ENCODE peak calls at places on chromosomes 13 and 19, in five cellular contexts. C, R, Q, B and G are unnamed samples.
A peak's percentile ranks its signal among the peaks of the same experiment; 100 is the strongest.

GRCh38 chr13:105452895-105453294 is 1082.6 kb downstream of the EFNB2 start:
- DNase-seq in C (no peak), R (no peak), B (no peak), Q (no peak), G (no peak)

GRCh38 chr13:48297131-48297786 is 6.3 kb upstream of the RB1 start:
- DNase-seq in C (no peak), B (no peak), Q (no peak), R (no peak), G (no peak)

GRCh38 chr19:13214036-13214730 is 64.0 kb downstream of the IER2 start:
- DNase-seq in C (no peak), R (no peak), B (no peak), Q (no peak), G (no peak)

GRCh38 chr13:63497601-63498000 is 2082.0 kb upstream of the PCDH20 start:
- DNase-seq in R (no peak), B (no peak), Q (no peak), C (no peak), G (no peak)

GRCh38 chr13:91579320-91579719 is 180.9 kb downstream of the GPC5 start:
- DNase-seq in B (no peak), C (no peak), R (no peak), Q (no peak), G (no peak)

GRCh38 chr13:49265822-49266221 is 18.1 kb downstream of the CDADC1 start:
- DNase-seq in R (no peak), C (no peak), Q (no peak), B (no peak), G (no peak)

GRCh38 chr13:59494560-59494970 is 669.2 kb downstream of the DIAPH3 start:
- DNase-seq in R (no peak), C (no peak), Q (no peak), B (peak; percentile 55), G (no peak)

GRCh38 chr13:23753523-23753922 is 135.7 kb downstream of the MIPEP start:
- DNase-seq in R (no peak), B (no peak), Q (no peak), C (no peak), G (no peak)

GRCh38 chr19:918481-919156 is 1.5 kb downstream of the KISS1R start:
- DNase-seq in B (no peak), C (peak; percentile 56), Q (peak; percentile 61), R (no peak), G (no peak)

GRCh38 chr19:48608798-48609263 is 2.3 kb downstream of the SPACA4 start:
- DNase-seq in R (no peak), Q (no peak), C (no peak), B (no peak), G (no peak)

GRCh38 chr19:36136975-36137686 is 2.7 kb upstream of the CAPNS1 start:
- DNase-seq in Q (peak; percentile 94), B (peak; percentile 81), C (no peak), R (peak; percentile 33), G (no peak)

GRCh38 chr13:28059214-28059613 is 41.2 kb downstream of the FLT3 start:
- DNase-seq in R (no peak), B (no peak), Q (no peak), C (peak; percentile 67), G (no peak)

GRCh38 chr19:37914908-37915307 is 7.9 kb downstream of the SIPA1L3 start:
- DNase-seq in R (no peak), C (no peak), Q (no peak), B (no peak), G (no peak)

GRCh38 chr13:75458696-75459422 is 23.1 kb downstream of the TBC1D4 start:
- DNase-seq in Q (no peak), R (no peak), B (peak; percentile 81), C (no peak), G (no peak)

GRCh38 chr13:31042084-31042483 is 109.6 kb downstream of the TEX26 start:
- DNase-seq in C (no peak), Q (no peak), B (no peak), R (no peak), G (no peak)

GRCh38 chr19:55809381-55810058 is 22.3 kb downstream of the NLRP11 start:
- DNase-seq in C (no peak), B (peak; percentile 37), R (peak; percentile 8), Q (no peak), G (no peak)
- TF ChIP-seq CTCF in C (peak; percentile 11), B (peak; percentile 25), R (no peak), Q (peak; percentile 52), G (no peak)

GRCh38 chr19:40381321-40381720 is 8.7 kb downstream of the HIPK4 start:
- DNase-seq in Q (no peak), R (no peak), B (no peak), C (no peak), G (no peak)
- TF ChIP-seq CTCF in Q (no peak), R (no peak), B (no peak), C (no peak), G (no peak)

GRCh38 chr19:41887711-41888382 is 4.9 kb downstream of the ARHGEF1 start:
- DNase-seq in B (no peak), C (no peak), R (no peak), Q (peak; percentile 98), G (peak; percentile 75)
- TF ChIP-seq CTCF in B (no peak), C (no peak), R (no peak), Q (peak; percentile 77), G (no peak)

DNA sequence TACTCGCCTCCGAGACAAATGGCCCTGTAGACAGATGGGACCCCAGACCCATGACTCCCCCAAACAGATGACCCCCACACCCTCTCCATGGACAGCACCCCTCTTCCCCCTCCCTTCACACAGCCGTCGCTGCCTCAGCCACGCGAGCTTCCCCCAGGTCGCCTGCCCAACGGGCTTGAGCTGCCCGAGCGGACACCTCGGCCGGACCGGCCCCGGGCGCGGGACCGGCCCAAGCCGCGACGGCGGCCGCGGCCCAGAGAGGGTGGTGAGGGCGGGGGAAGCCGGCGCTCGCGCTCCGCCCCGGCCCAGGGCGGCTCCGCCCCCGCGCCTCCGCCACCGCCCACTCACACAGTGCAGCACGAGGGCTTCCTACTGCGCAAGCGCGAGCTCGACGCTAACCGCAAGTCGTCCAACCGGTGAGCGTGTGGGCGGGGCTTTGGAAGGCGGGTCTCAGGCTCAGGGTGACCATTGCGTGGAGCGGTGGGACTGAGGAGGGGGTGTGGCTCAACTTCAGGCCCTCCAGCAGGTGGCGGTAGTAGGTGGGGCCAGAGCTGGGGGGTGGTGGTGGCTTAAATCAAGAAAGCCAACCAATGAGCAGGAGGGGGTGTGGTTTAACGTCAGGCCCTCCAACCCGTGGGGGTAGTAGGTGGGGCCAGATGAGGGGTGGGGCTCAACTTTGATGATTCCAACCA is 6.2 kb upstream of the SHKBP1 start:
- DNase-seq in R (peak; percentile 96), Q (peak; percentile 99), C (peak; percentile 100), B (peak; percentile 100), G (peak; percentile 94)
- TF ChIP-seq CTCF in R (no peak), Q (no peak), C (no peak), B (no peak), G (no peak)